ENCODE peak calls at places on chromosome 14, in six cellular contexts. M is pons; F is stromal cell of bone marrow; B is posterior cingulate gyrus; L is effector CD8-positive, alpha-beta T cell; C is C1 segment of cervical spinal cord. Q is an unnamed sample.

GRCh38 chr14:54627325-54627717 is 60.4 kb downstream of the SAMD4A start:
- DNase-seq in C (peak), M (peak), B (no peak), F (no peak), L (no peak), Q (no peak)

GRCh38 chr14:97948841-97949240 is 1151.7 kb downstream of the VRK1 start:
- DNase-seq in M (no peak), B (no peak), L (no peak), C (no peak), F (no peak), Q (no peak)

GRCh38 chr14:61751475-61751989 is 10.7 kb upstream of the SNAPC1 start:
- DNase-seq in M (no peak), C (no peak), F (no peak), B (no peak), L (no peak), Q (no peak)

GRCh38 chr14:101402936-101403660 is 158.2 kb upstream of the DIO3 start:
- DNase-seq in C (no peak), B (no peak), L (no peak), F (peak), M (no peak), Q (no peak)

GRCh38 chr14:24699052-24699451 is 65.1 kb upstream of the GZMB start:
- DNase-seq in F (no peak), M (peak), C (no peak), B (no peak), L (no peak), Q (no peak)

GRCh38 chr14:65949711-65950516 is 536.3 kb upstream of the CCDC196 start:
- DNase-seq in C (no peak), F (no peak), B (no peak), L (no peak), M (no peak), Q (no peak)

GRCh38 chr14:105026789-105027563 is 6.1 kb upstream of the CDCA4 start:
- DNase-seq in F (peak), B (no peak), M (no peak), L (no peak), C (no peak), Q (no peak)

GRCh38 chr14:55850803-55851202 is 267.4 kb upstream of the PELI2 start:
- DNase-seq in C (no peak), L (no peak), F (no peak), M (no peak), B (no peak), Q (no peak)

GRCh38 chr14:52961060-52961639 is 10.3 kb upstream of the FERMT2 start:
- DNase-seq in B (peak), C (peak), L (no peak), M (peak), F (peak), Q (no peak)

GRCh38 chr14:35696119-35696518 is 113.0 kb downstream of the RALGAPA1 start:
- DNase-seq in B (no peak), L (no peak), M (no peak), C (no peak), F (no peak), Q (no peak)

GRCh38 chr14:52351561-52352491 is 37.7 kb downstream of the PTGER2 start:
- DNase-seq in F (no peak), B (no peak), C (no peak), L (no peak), M (no peak), Q (peak)

GRCh38 chr14:65344011-65344410 is 68.5 kb upstream of the FUT8 start:
- DNase-seq in B (no peak), L (no peak), M (no peak), F (no peak), C (no peak), Q (no peak)

GRCh38 chr14:23182372-23183014 is 967 bp downstream of the SLC7A8 start:
- DNase-seq in M (peak), B (peak), C (no peak), L (peak), F (peak), Q (no peak)

GRCh38 chr14:99726538-99727095 is 42.5 kb downstream of the CYP46A1 start:
- DNase-seq in F (no peak), B (no peak), C (no peak), L (no peak), M (no peak), Q (no peak)

GRCh38 chr14:106436310-106436905 is 910.0 kb downstream of the TMEM121 start:
- DNase-seq in B (no peak), L (peak), F (no peak), C (no peak), M (peak), Q (no peak)

GRCh38 chr14:106564058-106564643 is 1037.8 kb downstream of the TMEM121 start:
- DNase-seq in B (no peak), L (peak), F (no peak), M (no peak), C (no peak), Q (no peak)

GRCh38 chr14:87712386-87713113 is 280.4 kb downstream of the GALC start:
- DNase-seq in M (peak), C (peak), L (no peak), F (peak), B (no peak), Q (no peak)

GRCh38 chr14:94595912-94596311 is 14.7 kb downstream of the SERPINA5 start:
- DNase-seq in F (no peak), L (no peak), M (no peak), C (no peak), B (no peak), Q (no peak)

GRCh38 chr14:53850714-53851296 is 105.8 kb downstream of the BMP4 start:
- DNase-seq in M (no peak), L (no peak), C (no peak), F (peak), B (no peak), Q (peak)

GRCh38 chr14:75734848-75735247 is 73.8 kb downstream of the TTLL5 start:
- DNase-seq in L (no peak), B (no peak), M (no peak), C (no peak), F (no peak), Q (no peak)

GRCh38 chr14:89303452-89304435 is 113.3 kb downstream of the FOXN3 start:
- DNase-seq in F (peak), L (no peak), B (peak), M (peak), C (peak), Q (no peak)